ENCODE peak calls at places on chromosomes 7 and 10, in six cellular contexts. One of them, this sample, is unnamed.

GRCh38 chr7:2723138-2723850 is 35.3 kb downstream of the AMZ1 start:
- DNase-seq in activated gamma-delta T cell treated with anti-CD3 and anti-CD28 coated beads, Interleukin-2, amount 50 U/mL, for 16 hours: no peak
- DNase-seq in anterior cingulate cortex: no peak
- DNase-seq in activated naive CD4-positive, alpha-beta T cell: no peak
- DNase-seq in epithelial cell of prostate: no peak
- DNase-seq in DMS153: no peak
- DNase-seq in this sample: no peak

GRCh38 chr10:31134303-31134928 is 102.8 kb upstream of the ZNF438 start:
- DNase-seq in activated gamma-delta T cell treated with anti-CD3 and anti-CD28 coated beads, Interleukin-2, amount 50 U/mL, for 16 hours: peak
- DNase-seq in anterior cingulate cortex: no peak
- DNase-seq in activated naive CD4-positive, alpha-beta T cell: no peak
- DNase-seq in epithelial cell of prostate: no peak
- DNase-seq in DMS153: peak
- DNase-seq in this sample: no peak

GRCh38 chr7:31744294-31744874 is 57.4 kb downstream of the PPP1R17 start:
- DNase-seq in activated gamma-delta T cell treated with anti-CD3 and anti-CD28 coated beads, Interleukin-2, amount 50 U/mL, for 16 hours: no peak
- DNase-seq in anterior cingulate cortex: peak
- DNase-seq in activated naive CD4-positive, alpha-beta T cell: no peak
- DNase-seq in epithelial cell of prostate: no peak
- DNase-seq in DMS153: peak
- DNase-seq in this sample: no peak

GRCh38 chr10:3323865-3324498 is 151.4 kb upstream of the PITRM1 start:
- DNase-seq in activated gamma-delta T cell treated with anti-CD3 and anti-CD28 coated beads, Interleukin-2, amount 50 U/mL, for 16 hours: no peak
- DNase-seq in anterior cingulate cortex: no peak
- DNase-seq in activated naive CD4-positive, alpha-beta T cell: no peak
- DNase-seq in epithelial cell of prostate: peak
- DNase-seq in DMS153: no peak
- DNase-seq in this sample: peak

GRCh38 chr7:11831727-11832495 is at the start of gene THSD7A:
- DNase-seq in activated gamma-delta T cell treated with anti-CD3 and anti-CD28 coated beads, Interleukin-2, amount 50 U/mL, for 16 hours: no peak
- DNase-seq in anterior cingulate cortex: peak
- DNase-seq in activated naive CD4-positive, alpha-beta T cell: no peak
- DNase-seq in epithelial cell of prostate: no peak
- DNase-seq in DMS153: peak
- DNase-seq in this sample: no peak

GRCh38 chr10:124906551-124907001 is 35.3 kb upstream of the ZRANB1 start:
- DNase-seq in activated gamma-delta T cell treated with anti-CD3 and anti-CD28 coated beads, Interleukin-2, amount 50 U/mL, for 16 hours: no peak
- DNase-seq in anterior cingulate cortex: no peak
- DNase-seq in activated naive CD4-positive, alpha-beta T cell: no peak
- DNase-seq in epithelial cell of prostate: no peak
- DNase-seq in DMS153: no peak
- DNase-seq in this sample: no peak

GRCh38 chr7:44103941-44104879 is at the start of gene AEBP1:
- DNase-seq in activated gamma-delta T cell treated with anti-CD3 and anti-CD28 coated beads, Interleukin-2, amount 50 U/mL, for 16 hours: no peak
- DNase-seq in anterior cingulate cortex: no peak
- DNase-seq in activated naive CD4-positive, alpha-beta T cell: no peak
- DNase-seq in epithelial cell of prostate: no peak
- DNase-seq in DMS153: no peak
- DNase-seq in this sample: no peak

GRCh38 chr7:46776790-46777189 is 805.1 kb downstream of the TNS3 start:
- DNase-seq in activated gamma-delta T cell treated with anti-CD3 and anti-CD28 coated beads, Interleukin-2, amount 50 U/mL, for 16 hours: no peak
- DNase-seq in anterior cingulate cortex: no peak
- DNase-seq in activated naive CD4-positive, alpha-beta T cell: no peak
- DNase-seq in epithelial cell of prostate: no peak
- DNase-seq in DMS153: no peak
- DNase-seq in this sample: no peak

GRCh38 chr10:62794306-62794705 is 10.2 kb upstream of the ADO start:
- DNase-seq in activated gamma-delta T cell treated with anti-CD3 and anti-CD28 coated beads, Interleukin-2, amount 50 U/mL, for 16 hours: no peak
- DNase-seq in anterior cingulate cortex: no peak
- DNase-seq in activated naive CD4-positive, alpha-beta T cell: no peak
- DNase-seq in epithelial cell of prostate: no peak
- DNase-seq in DMS153: no peak
- DNase-seq in this sample: no peak

GRCh38 chr7:87110778-87111177 is 41.5 kb upstream of the DMTF1 start:
- DNase-seq in activated gamma-delta T cell treated with anti-CD3 and anti-CD28 coated beads, Interleukin-2, amount 50 U/mL, for 16 hours: no peak
- DNase-seq in anterior cingulate cortex: no peak
- DNase-seq in activated naive CD4-positive, alpha-beta T cell: no peak
- DNase-seq in epithelial cell of prostate: no peak
- DNase-seq in DMS153: no peak
- DNase-seq in this sample: no peak

GRCh38 chr7:33831389-33832118 is 73.8 kb upstream of the BMPER start:
- DNase-seq in activated gamma-delta T cell treated with anti-CD3 and anti-CD28 coated beads, Interleukin-2, amount 50 U/mL, for 16 hours: no peak
- DNase-seq in anterior cingulate cortex: no peak
- DNase-seq in activated naive CD4-positive, alpha-beta T cell: no peak
- DNase-seq in epithelial cell of prostate: no peak
- DNase-seq in DMS153: peak
- DNase-seq in this sample: peak

GRCh38 chr10:17470246-17470645 is 15.9 kb upstream of the ST8SIA6 start:
- DNase-seq in activated gamma-delta T cell treated with anti-CD3 and anti-CD28 coated beads, Interleukin-2, amount 50 U/mL, for 16 hours: no peak
- DNase-seq in anterior cingulate cortex: no peak
- DNase-seq in activated naive CD4-positive, alpha-beta T cell: no peak
- DNase-seq in epithelial cell of prostate: no peak
- DNase-seq in DMS153: no peak
- DNase-seq in this sample: no peak

GRCh38 chr10:25061125-25061524 is 44.7 kb downstream of the THNSL1 start:
- DNase-seq in activated gamma-delta T cell treated with anti-CD3 and anti-CD28 coated beads, Interleukin-2, amount 50 U/mL, for 16 hours: no peak
- DNase-seq in anterior cingulate cortex: no peak
- DNase-seq in activated naive CD4-positive, alpha-beta T cell: no peak
- DNase-seq in epithelial cell of prostate: no peak
- DNase-seq in DMS153: no peak
- DNase-seq in this sample: no peak

GRCh38 chr7:157339777-157340677 is 3.2 kb downstream of the DNAJB6 start:
- DNase-seq in activated gamma-delta T cell treated with anti-CD3 and anti-CD28 coated beads, Interleukin-2, amount 50 U/mL, for 16 hours: peak
- DNase-seq in anterior cingulate cortex: no peak
- DNase-seq in activated naive CD4-positive, alpha-beta T cell: peak
- DNase-seq in epithelial cell of prostate: no peak
- DNase-seq in DMS153: no peak
- DNase-seq in this sample: no peak

GRCh38 chr10:12635127-12635541 is 285.8 kb downstream of the CAMK1D start:
- DNase-seq in activated gamma-delta T cell treated with anti-CD3 and anti-CD28 coated beads, Interleukin-2, amount 50 U/mL, for 16 hours: no peak
- DNase-seq in anterior cingulate cortex: no peak
- DNase-seq in activated naive CD4-positive, alpha-beta T cell: no peak
- DNase-seq in epithelial cell of prostate: no peak
- DNase-seq in DMS153: no peak
- DNase-seq in this sample: no peak

GRCh38 chr7:39633563-39634550 is 10.5 kb downstream of the RALA start:
- DNase-seq in activated gamma-delta T cell treated with anti-CD3 and anti-CD28 coated beads, Interleukin-2, amount 50 U/mL, for 16 hours: no peak
- DNase-seq in anterior cingulate cortex: no peak
- DNase-seq in activated naive CD4-positive, alpha-beta T cell: no peak
- DNase-seq in epithelial cell of prostate: no peak
- DNase-seq in DMS153: no peak
- DNase-seq in this sample: no peak

GRCh38 chr10:32650246-32650655 is 204.3 kb downstream of the CCDC7 start:
- DNase-seq in activated gamma-delta T cell treated with anti-CD3 and anti-CD28 coated beads, Interleukin-2, amount 50 U/mL, for 16 hours: no peak
- DNase-seq in anterior cingulate cortex: no peak
- DNase-seq in activated naive CD4-positive, alpha-beta T cell: no peak
- DNase-seq in epithelial cell of prostate: no peak
- DNase-seq in DMS153: no peak
- DNase-seq in this sample: no peak

GRCh38 chr10:28975891-28976471 is 298.7 kb downstream of the BAMBI start:
- DNase-seq in activated gamma-delta T cell treated with anti-CD3 and anti-CD28 coated beads, Interleukin-2, amount 50 U/mL, for 16 hours: no peak
- DNase-seq in anterior cingulate cortex: no peak
- DNase-seq in activated naive CD4-positive, alpha-beta T cell: no peak
- DNase-seq in epithelial cell of prostate: no peak
- DNase-seq in DMS153: peak
- DNase-seq in this sample: no peak

GRCh38 chr7:7395785-7396184 is 139.9 kb downstream of the COL28A1 start:
- DNase-seq in activated gamma-delta T cell treated with anti-CD3 and anti-CD28 coated beads, Interleukin-2, amount 50 U/mL, for 16 hours: no peak
- DNase-seq in anterior cingulate cortex: no peak
- DNase-seq in activated naive CD4-positive, alpha-beta T cell: no peak
- DNase-seq in epithelial cell of prostate: no peak
- DNase-seq in DMS153: peak
- DNase-seq in this sample: no peak

This sample was measured in keratinocyte.